ENCODE peak calls at places on chromosomes 11 and 22, in ten cellular contexts. V, X, H, N, Y, Z, G, M, P and U are unnamed samples.

GRCh38 chr11:2752204-2752772 is 52.5 kb upstream of the KCNQ1OT1 start:
- DNase-seq in V (no peak), X (no peak), H (no peak), N (no peak), Y (no peak), Z (peak), G (no peak), M (no peak), P (peak), U (no peak)

GRCh38 chr22:31743871-31744270 is 6.1 kb downstream of the PRR14L start:
- DNase-seq in V (no peak), X (no peak), H (no peak), N (no peak), Y (no peak), Z (no peak), G (no peak), M (no peak), P (no peak), U (no peak)

GRCh38 chr11:58863697-58864096 is 19.2 kb upstream of the GLYATL2 start:
- DNase-seq in V (no peak), X (no peak), H (no peak), N (no peak), Y (no peak), Z (no peak), G (no peak), M (no peak), P (no peak), U (no peak)

GRCh38 chr22:46150615-46151423 is 493 bp downstream of the PPARA start:
- DNase-seq in V (no peak), X (no peak), H (peak), N (no peak), Y (no peak), Z (no peak), G (peak), M (peak), P (no peak), U (peak)

GRCh38 chr11:93563857-93564256 is 20.7 kb upstream of the SMCO4 start:
- DNase-seq in V (no peak), X (no peak), H (no peak), N (no peak), Y (no peak), Z (no peak), G (no peak), M (no peak), P (no peak), U (no peak)

GRCh38 chr11:72430743-72431570 is 3.4 kb downstream of the CLPB start:
- DNase-seq in V (no peak), X (peak), H (peak), N (no peak), Y (peak), Z (peak), G (peak), M (no peak), P (peak), U (no peak)

GRCh38 chr11:69880803-69881445 is 61.7 kb upstream of the FGF3 start:
- DNase-seq in V (no peak), X (no peak), H (peak), N (no peak), Y (peak), Z (no peak), G (no peak), M (peak), P (no peak), U (no peak)

GRCh38 chr11:74650498-74650897 is 58.1 kb downstream of the POLD3 start:
- DNase-seq in V (no peak), X (no peak), H (no peak), N (no peak), Y (no peak), Z (peak), G (no peak), M (no peak), P (peak), U (no peak)

GRCh38 chr22:43263645-43264514 is 76.9 kb upstream of the TTLL12 start:
- DNase-seq in V (no peak), X (peak), H (peak), N (peak), Y (peak), Z (peak), G (peak), M (peak), P (peak), U (peak)

GRCh38 chr11:134893810-134894685 is 482.0 kb upstream of the B3GAT1 start:
- DNase-seq in V (no peak), X (no peak), H (no peak), N (no peak), Y (no peak), Z (no peak), G (no peak), M (no peak), P (no peak), U (no peak)

GRCh38 chr11:104965735-104966134 is 2.6 kb downstream of the CASP4 start:
- DNase-seq in V (no peak), X (peak), H (no peak), N (no peak), Y (no peak), Z (no peak), G (no peak), M (no peak), P (no peak), U (no peak)

GRCh38 chr11:127042445-127042844 is 41.9 kb upstream of the KIRREL3 start:
- DNase-seq in V (no peak), X (no peak), H (no peak), N (no peak), Y (no peak), Z (no peak), G (no peak), M (no peak), P (no peak), U (no peak)

GRCh38 chr11:130318031-130318673 is 3.4 kb upstream of the ZBTB44 start:
- DNase-seq in V (no peak), X (peak), H (no peak), N (no peak), Y (no peak), Z (no peak), G (no peak), M (no peak), P (no peak), U (no peak)

GRCh38 chr22:37560682-37561208 is 465 bp downstream of the CDC42EP1 start:
- DNase-seq in V (no peak), X (no peak), H (no peak), N (no peak), Y (peak), Z (peak), G (no peak), M (peak), P (peak), U (no peak)

GRCh38 chr22:37558815-37559214 is 1.5 kb upstream of the CDC42EP1 start:
- DNase-seq in V (no peak), X (no peak), H (no peak), N (no peak), Y (no peak), Z (no peak), G (no peak), M (no peak), P (no peak), U (no peak)

GRCh38 chr22:37559521-37559900 is 769 bp upstream of the CDC42EP1 start:
- DNase-seq in V (no peak), X (no peak), H (no peak), N (no peak), Y (no peak), Z (no peak), G (no peak), M (no peak), P (no peak), U (no peak)

GRCh38 chr22:37561209-37562048 is 1.1 kb downstream of the CDC42EP1 start:
- DNase-seq in V (no peak), X (peak), H (peak), N (peak), Y (peak), Z (peak), G (peak), M (peak), P (peak), U (peak)

GRCh38 chr22:37559901-37560681 is at the start of gene CDC42EP1:
- DNase-seq in V (no peak), X (peak), H (peak), N (no peak), Y (peak), Z (peak), G (peak), M (peak), P (peak), U (no peak)
- H3K4me3 ChIP-seq in V (peak), X (peak), H (peak), N (peak), Y (peak), Z (peak), G (peak), M (peak), P (peak), U (peak)

DNA sequence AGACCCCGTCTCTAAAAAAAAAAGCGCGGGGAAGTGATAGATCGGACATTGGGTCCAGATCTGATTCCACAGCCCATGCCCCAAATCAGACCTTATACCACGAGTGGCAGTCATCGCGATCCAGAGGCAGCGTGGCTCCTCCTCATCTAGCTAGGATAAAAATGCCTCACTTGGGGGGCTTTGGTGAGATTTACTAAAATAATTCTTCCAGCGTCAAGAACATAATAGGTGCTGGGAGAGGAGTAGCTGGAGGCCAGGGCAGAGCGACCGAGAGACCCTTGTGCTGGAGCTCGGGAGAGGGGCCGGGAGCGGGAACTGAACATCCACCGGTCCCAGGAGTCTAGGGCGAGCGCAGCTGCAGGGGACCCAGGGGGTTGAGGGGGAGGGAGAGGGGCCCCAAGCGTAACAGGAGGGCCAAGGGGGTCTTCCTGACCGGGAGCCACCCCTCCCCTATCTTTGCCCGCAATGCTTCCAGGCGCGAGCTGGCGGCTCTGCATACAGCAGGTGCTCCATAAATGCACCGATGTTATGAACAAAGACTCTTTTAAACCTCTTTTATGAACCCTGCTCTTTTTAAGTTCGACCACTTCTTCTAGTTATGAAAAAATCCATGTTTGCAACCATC is 823 bp upstream of the CPT1A start:
- DNase-seq in V (no peak), X (no peak), H (no peak), N (no peak), Y (no peak), Z (no peak), G (no peak), M (no peak), P (no peak), U (no peak)
- H3K4me3 ChIP-seq in V (no peak), X (no peak), H (peak), N (peak), Y (peak), Z (peak), G (peak), M (no peak), P (peak), U (peak)

GRCh38 chr11:35420371-35420770 is 1.0 kb upstream of the SLC1A2 start:
- DNase-seq in V (no peak), X (no peak), H (no peak), N (no peak), Y (no peak), Z (no peak), G (no peak), M (no peak), P (no peak), U (no peak)

GRCh38 chr11:35418282-35418846 is 994 bp downstream of the SLC1A2 start:
- DNase-seq in V (no peak), X (peak), H (no peak), N (no peak), Y (no peak), Z (no peak), G (no peak), M (peak), P (no peak), U (no peak)

GRCh38 chr11:35415488-35415887 is 3.9 kb downstream of the SLC1A2 start:
- DNase-seq in V (no peak), X (no peak), H (no peak), N (no peak), Y (no peak), Z (no peak), G (no peak), M (no peak), P (no peak), U (no peak)

GRCh38 chr11:35418847-35419712 is at the start of gene SLC1A2:
- DNase-seq in V (no peak), X (peak), H (no peak), N (no peak), Y (peak), Z (peak), G (no peak), M (peak), P (peak), U (no peak)

GRCh38 chr11:35419713-35420333 is 465 bp upstream of the SLC1A2 start:
- DNase-seq in V (no peak), X (no peak), H (no peak), N (no peak), Y (peak), Z (no peak), G (no peak), M (peak), P (no peak), U (no peak)
- H3K4me3 ChIP-seq in V (peak), X (peak), H (peak), N (peak), Y (peak), Z (peak), G (peak), M (peak), P (peak), U (no peak)

DNA sequence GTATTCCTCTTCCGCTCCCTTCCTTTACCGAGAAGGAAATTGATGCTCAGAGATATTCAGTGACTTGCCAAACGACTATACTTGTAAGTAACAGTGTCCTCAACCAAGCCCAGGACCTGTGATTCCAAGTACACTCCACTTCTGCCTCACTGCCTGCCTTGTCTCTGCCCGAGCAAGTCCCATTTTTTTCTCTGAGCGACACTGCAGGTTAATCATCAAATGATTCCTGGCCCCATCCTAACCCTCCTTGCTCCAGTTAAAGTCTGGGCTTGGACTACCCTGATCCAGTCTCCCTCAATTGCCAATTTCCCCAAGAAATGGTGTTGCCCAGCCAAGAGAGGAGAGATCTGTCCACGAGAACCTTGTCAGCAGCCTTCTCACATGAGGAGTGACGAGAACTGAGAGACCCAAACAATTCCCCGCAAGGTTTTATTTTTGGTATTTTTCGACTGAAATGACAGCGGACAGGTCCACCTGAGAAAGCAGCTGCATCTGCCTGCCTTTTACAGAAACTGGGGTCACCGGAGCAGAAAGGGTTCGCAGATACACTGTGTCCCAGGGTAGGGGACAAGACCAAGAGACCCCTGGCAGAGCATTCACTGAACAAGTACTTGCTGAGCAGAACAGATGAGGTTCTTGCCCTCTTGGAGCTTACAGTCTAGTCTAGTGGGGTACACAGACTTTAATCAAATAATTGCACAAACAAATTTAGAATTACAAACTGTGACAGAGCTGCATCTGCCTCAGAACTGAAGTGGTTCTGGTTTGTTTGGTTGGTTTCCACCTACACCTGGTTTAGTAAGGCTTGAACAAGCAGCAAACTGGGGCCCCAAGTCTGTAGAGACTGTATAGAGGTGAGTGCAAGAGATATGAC is 11.4 kb downstream of the POU2AF1 start:
- DNase-seq in V (no peak), X (peak), H (no peak), N (no peak), Y (no peak), Z (no peak), G (peak), M (no peak), P (no peak), U (no peak)
- H3K4me3 ChIP-seq in V (no peak), X (no peak), H (no peak), N (no peak), Y (no peak), Z (no peak), G (no peak), M (no peak), P (no peak), U (no peak)

GRCh38 chr11:13318498-13319295 is 41.1 kb downstream of the BMAL1 start:
- DNase-seq in V (no peak), X (no peak), H (no peak), N (no peak), Y (no peak), Z (no peak), G (no peak), M (no peak), P (no peak), U (no peak)
- H3K4me3 ChIP-seq in V (no peak), X (no peak), H (no peak), N (no peak), Y (no peak), Z (no peak), G (no peak), M (no peak), P (no peak), U (no peak)

GRCh38 chr11:67436459-67437081 is 912 bp downstream of the PTPRCAP start:
- DNase-seq in V (no peak), X (no peak), H (no peak), N (no peak), Y (no peak), Z (no peak), G (no peak), M (peak), P (no peak), U (peak)
- H3K4me3 ChIP-seq in V (no peak), X (no peak), H (peak), N (no peak), Y (no peak), Z (no peak), G (no peak), M (no peak), P (no peak), U (peak)

GRCh38 chr11:95922099-95922498 is 1.8 kb downstream of the MTMR2 start:
- DNase-seq in V (no peak), X (no peak), H (no peak), N (no peak), Y (no peak), Z (peak), G (no peak), M (no peak), P (no peak), U (no peak)
- H3K4me3 ChIP-seq in V (no peak), X (no peak), H (no peak), N (peak), Y (no peak), Z (peak), G (peak), M (no peak), P (peak), U (no peak)